ENCODE peak calls at places on chromosome 10, in four cellular contexts. D, X, B and U are unnamed samples.

GRCh38 chr10:95426482-95426881 is 134.7 kb downstream of the SORBS1 start:
- DNase-seq in X (no peak), B (no peak), D (no peak), U (no peak)

GRCh38 chr10:124743188-124744046 is 761 bp downstream of the FAM53B start:
- DNase-seq in D (no peak), X (no peak), B (no peak), U (no peak)

GRCh38 chr10:30433286-30433778 is 652 bp upstream of the MAP3K8 start:
- DNase-seq in X (peak; percentile 51), D (peak; percentile 87), B (no peak), U (peak; percentile 26)

GRCh38 chr10:5396545-5396944 is 8.1 kb downstream of the TUBAL3 start:
- DNase-seq in B (no peak), X (no peak), D (no peak), U (peak; percentile 17)

GRCh38 chr10:120005408-120006280 is 113.1 kb downstream of the SEC23IP start:
- DNase-seq in D (no peak), B (no peak), X (no peak), U (peak; percentile 4)

GRCh38 chr10:89476676-89477075 is 58.7 kb downstream of the SLC16A12 start:
- DNase-seq in X (no peak), B (no peak), D (no peak), U (no peak)

GRCh38 chr10:8349610-8350249 is 295.2 kb downstream of the GATA3 start:
- DNase-seq in X (no peak), D (no peak), B (no peak), U (no peak)

GRCh38 chr10:126052171-126052570 is 155.8 kb downstream of the FANK1 start:
- DNase-seq in B (no peak), X (no peak), D (no peak), U (no peak)

GRCh38 chr10:75099952-75100763 is 11.3 kb upstream of the SAMD8 start:
- DNase-seq in B (peak; percentile 4), X (peak; percentile 85), D (peak; percentile 91), U (peak; percentile 74)

GRCh38 chr10:88992945-88993537 is 2.4 kb downstream of the FAS start:
- DNase-seq in B (no peak), D (no peak), X (no peak), U (no peak)

GRCh38 chr10:42864575-42864974 is 82.0 kb downstream of the BMS1 start:
- DNase-seq in B (no peak), X (no peak), D (no peak), U (no peak)

GRCh38 chr10:71805776-71806705 is 32.7 kb upstream of the VSIR start:
- DNase-seq in X (no peak), B (no peak), D (no peak), U (peak; percentile 17)

GRCh38 chr10:44316187-44316921 is 68.5 kb downstream of the CXCL12 start:
- DNase-seq in D (no peak), X (peak; percentile 9), B (no peak), U (no peak)

GRCh38 chr10:17041626-17042520 is 87.7 kb downstream of the CUBN start:
- DNase-seq in X (no peak), B (no peak), D (no peak), U (no peak)

GRCh38 chr10:22679608-22680007 is 34.8 kb downstream of the PIP4K2A start:
- DNase-seq in B (no peak), X (no peak), D (no peak), U (no peak)

GRCh38 chr10:86942441-86943315 is 14.7 kb downstream of the MMRN2 start:
- DNase-seq in D (peak; percentile 73), B (no peak), X (no peak), U (no peak)

GRCh38 chr10:5604946-5605345 is 61.4 kb downstream of the ASB13 start:
- DNase-seq in D (no peak), X (no peak), B (no peak), U (no peak)

GRCh38 chr10:111126073-111126472 is 49.2 kb downstream of the ADRA2A start:
- DNase-seq in X (no peak), B (no peak), D (no peak), U (no peak)

GRCh38 chr10:78267070-78267469 is 233.4 kb downstream of the RPS24 start:
- DNase-seq in B (no peak), X (no peak), D (no peak), U (no peak)

GRCh38 chr10:77458986-77459590 is 178.5 kb downstream of the KCNMA1 start:
- DNase-seq in X (no peak), B (no peak), D (no peak), U (no peak)

GRCh38 chr10:104130041-104130440 is 8.1 kb downstream of the SFR1 start:
- DNase-seq in X (no peak), B (no peak), D (no peak), U (no peak)

GRCh38 chr10:97042081-97042480 is 143.7 kb downstream of the SLIT1 start:
- DNase-seq in B (no peak), D (no peak), X (no peak), U (no peak)

GRCh38 chr10:77832243-77832642 is 94.3 kb downstream of the DLG5 start:
- DNase-seq in D (no peak), X (peak; percentile 12), B (no peak), U (no peak)

GRCh38 chr10:23192741-23193434 is 776 bp downstream of the PTF1A start:
- DNase-seq in X (no peak), D (no peak), B (no peak), U (no peak)

GRCh38 chr10:97072851-97073665 is 112.7 kb downstream of the SLIT1 start:
- DNase-seq in X (peak; percentile 83), B (peak; percentile 1), D (peak; percentile 90), U (peak; percentile 83)

GRCh38 chr10:97717627-97718026 is 4.1 kb downstream of the MARVELD1 start:
- DNase-seq in B (no peak), D (peak; percentile 50), X (no peak), U (no peak)

GRCh38 chr10:7507887-7508726 is 97.3 kb upstream of the SFMBT2 start:
- DNase-seq in B (no peak), D (no peak), X (no peak), U (no peak)

GRCh38 chr10:122990278-122990677 is 10.1 kb downstream of the PSTK start:
- DNase-seq in X (no peak), D (no peak), B (no peak), U (no peak)

GRCh38 chr10:15370741-15371701 is at the start of gene FAM171A1:
- DNase-seq in D (no peak), X (peak; percentile 54), B (no peak), U (peak; percentile 72)

GRCh38 chr10:14648042-14648765 is 126.5 kb downstream of the FAM107B start:
- DNase-seq in D (peak; percentile 85), B (peak; percentile 84), X (peak; percentile 68), U (peak; percentile 49)